ENCODE peak calls at places on chromosome X, in six cellular contexts. One of them, this sample, is unnamed.

GRCh38 chrX:10636337-10636736 is 16.0 kb upstream of the MID1 start:
- DNase-seq in K562: peak
- DNase-seq in HepG2: no peak
- DNase-seq in A549: peak
- DNase-seq in IMR-90: peak
- DNase-seq in SK-N-SH: peak
- DNase-seq in this sample: no peak

GRCh38 chrX:19990225-19990518 is 689 bp downstream of the BCLAF3 start:
- DNase-seq in A549: peak
- DNase-seq in K562: no peak
- DNase-seq in IMR-90: no peak
- DNase-seq in HepG2: no peak
- DNase-seq in SK-N-SH: no peak
- DNase-seq in this sample: no peak

GRCh38 chrX:153878969-153879653 is 6.9 kb downstream of the L1CAM start:
- DNase-seq in K562: no peak
- DNase-seq in IMR-90: no peak
- DNase-seq in A549: no peak
- DNase-seq in SK-N-SH: peak
- DNase-seq in HepG2: no peak
- DNase-seq in this sample: no peak

GRCh38 chrX:101759000-101759399 is 99.3 kb upstream of the ARMCX2 start:
- DNase-seq in K562: peak
- DNase-seq in A549: peak
- DNase-seq in SK-N-SH: peak
- DNase-seq in HepG2: peak
- DNase-seq in IMR-90: peak
- DNase-seq in this sample: no peak

GRCh38 chrX:23816179-23816578 is 33.2 kb downstream of the SAT1 start:
- DNase-seq in SK-N-SH: no peak
- DNase-seq in IMR-90: no peak
- DNase-seq in K562: no peak
- DNase-seq in A549: no peak
- DNase-seq in HepG2: no peak
- DNase-seq in this sample: no peak

GRCh38 chrX:45351478-45351877 is 150.8 kb upstream of the DIPK2B start:
- DNase-seq in HepG2: no peak
- DNase-seq in A549: no peak
- DNase-seq in IMR-90: peak
- DNase-seq in K562: no peak
- DNase-seq in SK-N-SH: no peak
- DNase-seq in this sample: no peak

GRCh38 chrX:57821703-57822375 is 88.4 kb downstream of the ZXDA start:
- DNase-seq in K562: peak
- DNase-seq in IMR-90: peak
- DNase-seq in SK-N-SH: peak
- DNase-seq in A549: peak
- DNase-seq in HepG2: peak
- DNase-seq in this sample: peak

GRCh38 chrX:10233173-10233572 is 76.4 kb downstream of the CLCN4 start:
- DNase-seq in SK-N-SH: no peak
- DNase-seq in A549: no peak
- DNase-seq in HepG2: no peak
- DNase-seq in IMR-90: peak
- DNase-seq in K562: no peak
- DNase-seq in this sample: no peak

GRCh38 chrX:125953769-125954168 is 212.3 kb downstream of the DCAF12L2 start:
- DNase-seq in SK-N-SH: no peak
- DNase-seq in A549: no peak
- DNase-seq in HepG2: no peak
- DNase-seq in IMR-90: no peak
- DNase-seq in K562: no peak
- DNase-seq in this sample: no peak

GRCh38 chrX:68718443-68718820 is 71.0 kb downstream of the STARD8 start:
- DNase-seq in SK-N-SH: no peak
- DNase-seq in K562: no peak
- DNase-seq in A549: no peak
- DNase-seq in IMR-90: no peak
- DNase-seq in HepG2: no peak
- DNase-seq in this sample: no peak

GRCh38 chrX:2574271-2574670 is 73.5 kb upstream of the DHRSX start:
- DNase-seq in IMR-90: no peak
- DNase-seq in K562: no peak
- DNase-seq in SK-N-SH: no peak
- DNase-seq in A549: no peak
- DNase-seq in HepG2: no peak
- DNase-seq in this sample: no peak

GRCh38 chrX:81120270-81120935 is 81.3 kb downstream of the HMGN5 start:
- DNase-seq in A549: no peak
- DNase-seq in IMR-90: no peak
- DNase-seq in HepG2: no peak
- DNase-seq in SK-N-SH: no peak
- DNase-seq in K562: no peak
- DNase-seq in this sample: no peak

GRCh38 chrX:98452456-98452855 is 1568.7 kb downstream of the RPA4 start:
- DNase-seq in HepG2: no peak
- DNase-seq in SK-N-SH: no peak
- DNase-seq in K562: no peak
- DNase-seq in A549: no peak
- DNase-seq in IMR-90: no peak
- DNase-seq in this sample: no peak

GRCh38 chrX:46574337-46574940 is 874 bp downstream of the CHST7 start:
- DNase-seq in A549: no peak
- DNase-seq in IMR-90: no peak
- DNase-seq in HepG2: peak
- DNase-seq in K562: no peak
- DNase-seq in SK-N-SH: peak
- DNase-seq in this sample: no peak

GRCh38 chrX:134603806-134604700 is 54.2 kb downstream of the PLAC1 start:
- DNase-seq in K562: no peak
- DNase-seq in A549: peak
- DNase-seq in HepG2: no peak
- DNase-seq in SK-N-SH: no peak
- DNase-seq in IMR-90: peak
- DNase-seq in this sample: no peak

GRCh38 chrX:147550217-147550616 is 361.5 kb upstream of the FMR1 start:
- DNase-seq in A549: no peak
- DNase-seq in K562: no peak
- DNase-seq in IMR-90: no peak
- DNase-seq in HepG2: peak
- DNase-seq in SK-N-SH: peak
- DNase-seq in this sample: no peak

GRCh38 chrX:11401966-11402365 is 108.8 kb downstream of the AMELX start:
- DNase-seq in HepG2: no peak
- DNase-seq in K562: no peak
- DNase-seq in A549: no peak
- DNase-seq in IMR-90: peak
- DNase-seq in SK-N-SH: no peak
- DNase-seq in this sample: no peak

GRCh38 chrX:78321809-78322208 is 5.6 kb downstream of the CYSLTR1 start:
- DNase-seq in IMR-90: no peak
- DNase-seq in K562: no peak
- DNase-seq in A549: no peak
- DNase-seq in HepG2: no peak
- DNase-seq in SK-N-SH: no peak
- DNase-seq in this sample: no peak

GRCh38 chrX:136747003-136747986 is 33.4 kb downstream of the ARHGEF6 start:
- DNase-seq in K562: no peak
- DNase-seq in A549: no peak
- DNase-seq in SK-N-SH: no peak
- DNase-seq in IMR-90: no peak
- DNase-seq in HepG2: no peak
- DNase-seq in this sample: no peak

GRCh38 chrX:78548012-78548411 is 111.1 kb downstream of the RTL3 start:
- DNase-seq in HepG2: no peak
- DNase-seq in K562: no peak
- DNase-seq in IMR-90: peak
- DNase-seq in SK-N-SH: no peak
- DNase-seq in A549: no peak
- DNase-seq in this sample: no peak

GRCh38 chrX:154470914-154471568 is 8.0 kb downstream of the LAGE3 start:
- DNase-seq in HepG2: no peak
- DNase-seq in IMR-90: no peak
- DNase-seq in A549: no peak
- DNase-seq in SK-N-SH: no peak
- DNase-seq in K562: no peak
- DNase-seq in this sample: no peak

GRCh38 chrX:122517781-122518180 is 666.3 kb upstream of the GRIA3 start:
- DNase-seq in K562: no peak
- DNase-seq in HepG2: no peak
- DNase-seq in IMR-90: peak
- DNase-seq in SK-N-SH: no peak
- DNase-seq in A549: no peak
- DNase-seq in this sample: no peak

GRCh38 chrX:9339603-9340569 is 125.0 kb upstream of the TBL1X start:
- DNase-seq in K562: no peak
- DNase-seq in IMR-90: no peak
- DNase-seq in HepG2: no peak
- DNase-seq in SK-N-SH: no peak
- DNase-seq in A549: no peak
- DNase-seq in this sample: no peak

GRCh38 chrX:154840856-154841255 is 6.4 kb upstream of the SMIM9 start:
- DNase-seq in IMR-90: peak
- DNase-seq in A549: peak
- DNase-seq in HepG2: peak
- DNase-seq in SK-N-SH: peak
- DNase-seq in K562: peak
- DNase-seq in this sample: no peak

GRCh38 chrX:97102938-97103337 is 219.2 kb downstream of the RPA4 start:
- DNase-seq in K562: no peak
- DNase-seq in A549: no peak
- DNase-seq in SK-N-SH: no peak
- DNase-seq in HepG2: no peak
- DNase-seq in IMR-90: no peak
- DNase-seq in this sample: no peak

GRCh38 chrX:5646818-5647217 is 581.8 kb downstream of the NLGN4X start:
- DNase-seq in SK-N-SH: no peak
- DNase-seq in IMR-90: no peak
- DNase-seq in HepG2: no peak
- DNase-seq in K562: no peak
- DNase-seq in A549: no peak
- DNase-seq in this sample: peak

GRCh38 chrX:24718771-24719170 is 25.1 kb downstream of the POLA1 start:
- DNase-seq in A549: no peak
- DNase-seq in IMR-90: no peak
- DNase-seq in HepG2: no peak
- DNase-seq in SK-N-SH: no peak
- DNase-seq in K562: no peak
- DNase-seq in this sample: no peak

GRCh38 chrX:153370293-153371055 is 30.7 kb downstream of the PNMA6E start:
- DNase-seq in HepG2: no peak
- DNase-seq in IMR-90: peak
- DNase-seq in SK-N-SH: no peak
- DNase-seq in K562: no peak
- DNase-seq in A549: no peak
- DNase-seq in this sample: no peak

GRCh38 chrX:30992381-30992904 is 79.4 kb downstream of the FTHL17 start:
- DNase-seq in SK-N-SH: peak
- DNase-seq in K562: no peak
- DNase-seq in HepG2: peak
- DNase-seq in IMR-90: no peak
- DNase-seq in A549: no peak
- DNase-seq in this sample: no peak

DNA sequence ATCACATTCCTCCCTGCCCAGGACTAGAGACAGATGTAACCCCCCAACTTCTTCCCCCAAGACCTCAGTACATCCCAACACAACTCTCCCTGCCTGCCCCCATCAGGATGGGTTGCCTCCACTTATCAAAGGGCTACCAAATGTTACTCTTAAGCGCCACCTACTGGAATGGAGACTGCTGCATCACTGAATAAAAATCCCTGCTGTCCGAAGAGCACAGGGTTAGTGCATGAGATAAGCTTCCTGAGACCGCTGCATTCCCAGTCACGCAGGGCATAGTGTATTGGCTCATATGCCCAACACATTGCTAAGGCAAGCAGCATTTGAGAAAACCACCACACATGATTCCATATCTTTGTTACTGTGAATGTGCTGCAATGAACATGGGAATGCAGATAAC is 544.5 kb downstream of the PPP4R3C start:
- DNase-seq in A549: no peak
- DNase-seq in K562: peak
- DNase-seq in HepG2: peak
- DNase-seq in SK-N-SH: peak
- DNase-seq in IMR-90: no peak
- DNase-seq in this sample: no peak
- TF ChIP-seq SMC3 in A549: no peak
- TF ChIP-seq SMC3 in K562: no peak
- TF ChIP-seq SMC3 in HepG2: peak
- TF ChIP-seq SMC3 in SK-N-SH: peak
- TF ChIP-seq SMC3 in IMR-90: no peak
- TF ChIP-seq SMC3 in this sample: peak

DNA sequence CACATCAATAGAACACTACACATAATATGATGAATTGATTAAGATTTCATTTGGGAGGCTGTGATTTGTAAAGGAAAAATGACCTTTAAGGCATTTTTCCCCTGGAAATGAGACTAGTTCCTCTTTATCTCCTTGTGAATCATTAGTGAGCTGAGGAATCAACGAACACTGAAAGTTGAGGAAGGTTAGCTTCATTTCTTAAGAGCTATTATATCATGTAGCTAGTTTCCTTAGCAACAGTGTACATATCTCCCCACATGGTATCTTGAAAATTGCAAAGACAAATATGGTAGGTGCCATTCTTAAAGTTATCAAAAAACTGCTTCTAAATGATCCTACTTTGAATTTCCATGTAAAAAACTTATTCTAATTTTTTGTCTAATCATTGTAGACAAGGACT is 127.5 kb upstream of the NRK start:
- DNase-seq in K562: no peak
- DNase-seq in IMR-90: no peak
- DNase-seq in SK-N-SH: no peak
- DNase-seq in A549: no peak
- DNase-seq in HepG2: no peak
- DNase-seq in this sample: no peak
- TF ChIP-seq SMC3 in K562: no peak
- TF ChIP-seq SMC3 in IMR-90: no peak
- TF ChIP-seq SMC3 in SK-N-SH: no peak
- TF ChIP-seq SMC3 in A549: no peak
- TF ChIP-seq SMC3 in HepG2: no peak
- TF ChIP-seq SMC3 in this sample: no peak

DNA sequence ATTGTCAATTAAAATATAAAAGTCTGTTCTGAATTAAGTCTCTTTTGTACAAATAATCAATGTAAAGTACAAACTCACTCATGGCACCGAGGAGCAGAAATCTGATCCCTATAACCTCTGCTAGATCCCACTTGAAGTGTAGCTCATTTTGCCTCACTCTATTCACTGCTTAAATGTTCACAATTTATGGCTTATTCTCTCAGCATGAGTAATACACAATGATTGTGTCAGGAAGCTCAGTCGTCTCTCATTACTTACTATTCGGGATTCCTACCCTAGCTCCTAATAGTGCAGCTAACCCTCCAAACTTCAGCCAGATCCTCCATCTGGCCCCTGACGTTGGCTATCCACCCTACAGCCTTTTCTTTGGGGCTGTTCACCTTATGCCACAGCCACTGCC is 4.7 kb upstream of the AMMECR1 start:
- DNase-seq in SK-N-SH: no peak
- DNase-seq in K562: no peak
- DNase-seq in IMR-90: peak
- DNase-seq in HepG2: no peak
- DNase-seq in A549: no peak
- DNase-seq in this sample: no peak
- TF ChIP-seq SMC3 in SK-N-SH: no peak
- TF ChIP-seq SMC3 in K562: no peak
- TF ChIP-seq SMC3 in IMR-90: no peak
- TF ChIP-seq SMC3 in HepG2: no peak
- TF ChIP-seq SMC3 in A549: no peak
- TF ChIP-seq SMC3 in this sample: no peak

GRCh38 chrX:116436358-116436816 is at the start of gene SLC6A14:
- DNase-seq in SK-N-SH: no peak
- DNase-seq in IMR-90: no peak
- DNase-seq in K562: no peak
- DNase-seq in HepG2: peak
- DNase-seq in A549: no peak
- DNase-seq in this sample: no peak
- TF ChIP-seq SMC3 in SK-N-SH: no peak
- TF ChIP-seq SMC3 in IMR-90: no peak
- TF ChIP-seq SMC3 in K562: no peak
- TF ChIP-seq SMC3 in HepG2: no peak
- TF ChIP-seq SMC3 in A549: no peak
- TF ChIP-seq SMC3 in this sample: no peak